ENCODE peak calls at places on chromosomes 13 and 19, in four cellular contexts. A, C, O and H are unnamed samples. For H3K79me1, the result is how much of the 10 kb centered on the place peaks cover.

GRCh38 chr13:38879278-38879677 is 111.4 kb downstream of the STOML3 start:
- DNase-seq in A (no peak), C (no peak), O (no peak), H (no peak)

GRCh38 chr13:70668983-70669382 is 560.7 kb upstream of the KLHL1 start:
- DNase-seq in A (no peak), C (no peak), O (no peak), H (peak)

GRCh38 chr13:60227168-60227567 is 63.4 kb upstream of the DIAPH3 start:
- DNase-seq in A (no peak), C (no peak), O (no peak), H (no peak)

GRCh38 chr13:40666905-40667621 is 622 bp upstream of the FOXO1 start:
- DNase-seq in A (no peak), C (peak), O (peak), H (peak)

GRCh38 chr19:41328157-41328817 is 18.3 kb downstream of the CCDC97 start:
- DNase-seq in A (peak), C (no peak), O (no peak), H (no peak)

GRCh38 chr19:51784922-51785690 is 9.9 kb upstream of the FPR3 start:
- DNase-seq in A (no peak), C (no peak), O (no peak), H (peak)

GRCh38 chr19:8513687-8514504 is at the start of gene ZNF414:
- DNase-seq in A (peak), C (peak), O (peak), H (peak)

GRCh38 chr13:41178040-41178439 is 16.3 kb downstream of the KBTBD7 start:
- DNase-seq in A (peak), C (no peak), O (no peak), H (no peak)

GRCh38 chr19:6020166-6020967 is 42.4 kb upstream of the RANBP3 start:
- DNase-seq in A (no peak), C (no peak), O (no peak), H (no peak)

GRCh38 chr13:84973661-84974060 is 825.6 kb downstream of the SLITRK6 start:
- DNase-seq in A (no peak), C (no peak), O (peak), H (no peak)

GRCh38 chr13:37618554-37618953 is 20.0 kb upstream of the POSTN start:
- DNase-seq in A (peak), C (no peak), O (no peak), H (peak)

GRCh38 chr13:80362488-80362887 is 21.6 kb upstream of the SPRY2 start:
- DNase-seq in A (no peak), C (no peak), O (no peak), H (no peak)

GRCh38 chr13:98171806-98172569 is 5.1 kb downstream of the RNF113B start:
- DNase-seq in A (peak), C (no peak), O (no peak), H (no peak)

GRCh38 chr13:21310220-21310619 is 133.8 kb downstream of the MRPL57 start:
- DNase-seq in A (no peak), C (no peak), O (no peak), H (peak)

GRCh38 chr13:73633817-73634449 is 500.3 kb downstream of the KLF12 start:
- DNase-seq in A (no peak), C (no peak), O (no peak), H (no peak)

GRCh38 chr19:17243340-17243853 is 2.3 kb downstream of the NR2F6 start:
- DNase-seq in A (no peak), C (no peak), O (no peak), H (no peak)

GRCh38 chr19:39563408-39563807 is 23.4 kb upstream of the EID2 start:
- DNase-seq in A (peak), C (no peak), O (no peak), H (no peak)

GRCh38 chr19:31174948-31175347 is 174.3 kb downstream of the TSHZ3 start:
- DNase-seq in A (no peak), C (no peak), O (no peak), H (no peak)

GRCh38 chr19:46068345-46069258 is 27.8 kb upstream of the IGFL4 start:
- DNase-seq in A (peak), C (no peak), O (no peak), H (peak)

GRCh38 chr13:33787051-33787591 is 30.8 kb upstream of the RFC3 start:
- DNase-seq in A (no peak), C (no peak), O (no peak), H (peak)

GRCh38 chr19:54271106-54271505 is 9.8 kb downstream of the LILRB2 start:
- DNase-seq in A (no peak), C (peak), O (no peak), H (peak)

GRCh38 chr13:36712785-36713184 is 39.0 kb downstream of the SERTM1 start:
- DNase-seq in A (peak), C (no peak), O (no peak), H (no peak)

GRCh38 chr19:36488118-36488815 is 1.1 kb downstream of the ZNF566 start:
- DNase-seq in A (peak), C (no peak), O (no peak), H (no peak)

GRCh38 chr19:48556825-48557224 is 4.9 kb downstream of the SULT2B1 start:
- DNase-seq in A (no peak), C (no peak), O (no peak), H (no peak)

GRCh38 chr19:17775991-17776803 is 18.7 kb upstream of the B3GNT3 start:
- DNase-seq in A (peak), C (no peak), O (no peak), H (no peak)

GRCh38 chr13:114013952-114014629 is 40.2 kb upstream of the C13orf46 start:
- DNase-seq in A (no peak), C (no peak), O (no peak), H (no peak)

GRCh38 chr13:114015111-114015551 is 41.3 kb upstream of the C13orf46 start:
- DNase-seq in A (no peak), C (no peak), O (no peak), H (no peak)

GRCh38 chr13:114012921-114013320 is 39.0 kb upstream of the C13orf46 start:
- DNase-seq in A (no peak), C (no peak), O (no peak), H (no peak)

GRCh38 chr13:114012141-114012540 is 38.3 kb upstream of the C13orf46 start:
- DNase-seq in A (no peak), C (no peak), O (no peak), H (no peak)

GRCh38 chr13:114013336-114013735 is 39.5 kb upstream of the C13orf46 start:
- DNase-seq in A (no peak), C (no peak), O (no peak), H (no peak)
- H3K79me1 ChIP-seq in A (half or more), C (under half), O (under half), H (under half)

GRCh38 chr19:27966390-27966816 is 1246.5 kb downstream of the UQCRFS1 start:
- DNase-seq in A (no peak), C (no peak), O (no peak), H (peak)
- H3K79me1 ChIP-seq in A (under half), C (under half), O (under half), H (under half)

GRCh38 chr13:29383476-29383875 is 212.0 kb downstream of the SLC7A1 start:
- DNase-seq in A (no peak), C (no peak), O (no peak), H (no peak)

GRCh38 chr13:29382021-29382420 is 213.5 kb downstream of the SLC7A1 start:
- DNase-seq in A (no peak), C (no peak), O (no peak), H (no peak)

GRCh38 chr13:29386246-29386645 is 209.2 kb downstream of the SLC7A1 start:
- DNase-seq in A (no peak), C (no peak), O (no peak), H (no peak)

GRCh38 chr13:29379281-29379680 is 216.2 kb downstream of the SLC7A1 start:
- DNase-seq in A (no peak), C (no peak), O (no peak), H (no peak)

GRCh38 chr13:29384466-29384865 is 211.0 kb downstream of the SLC7A1 start:
- DNase-seq in A (no peak), C (no peak), O (no peak), H (no peak)
- H3K79me1 ChIP-seq in A (under half), C (under half), O (under half), H (under half)

DNA sequence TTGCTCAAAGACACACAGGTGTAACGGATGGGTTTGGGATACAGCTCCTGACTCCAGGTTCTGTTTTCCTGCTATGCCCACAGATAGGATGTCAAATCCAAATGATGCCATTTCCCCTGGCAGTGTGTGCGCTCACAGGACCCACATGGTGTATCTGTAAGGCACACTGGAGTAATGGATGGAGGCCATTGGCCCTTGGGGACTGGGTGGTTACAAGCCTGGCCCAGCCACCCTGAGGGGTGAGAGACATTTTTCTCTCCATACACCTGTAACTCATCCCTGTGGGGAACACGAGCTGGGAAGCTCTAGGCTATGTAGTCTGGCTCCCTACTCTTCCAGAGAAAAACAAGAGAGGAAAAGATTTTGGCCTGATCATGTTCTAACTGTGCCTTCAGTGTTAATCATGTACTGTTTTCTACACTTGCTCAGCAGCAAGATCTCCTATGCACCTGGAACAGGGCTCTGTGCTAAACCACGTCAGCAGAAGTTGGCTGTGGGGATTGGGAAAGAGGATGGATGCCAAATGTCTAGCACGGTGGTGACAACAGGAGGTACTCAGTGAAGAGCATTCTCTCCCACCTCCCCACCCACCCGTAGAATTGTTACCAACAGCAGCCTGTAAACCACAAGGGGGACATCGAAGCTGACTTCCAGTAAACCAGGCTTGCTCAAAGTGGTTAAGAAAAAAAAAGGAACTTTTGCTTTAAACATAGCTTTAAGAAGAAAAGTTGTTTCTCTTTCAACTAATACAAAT is 237.0 kb downstream of the LACC1 start:
- DNase-seq in A (peak), C (peak), O (no peak), H (no peak)
- H3K79me1 ChIP-seq in A (under half), C (under half), O (under half), H (under half)

GRCh38 chr13:105345116-105345515 is 1190.3 kb downstream of the EFNB2 start:
- DNase-seq in A (no peak), C (no peak), O (no peak), H (no peak)
- H3K79me1 ChIP-seq in A (under half), C (under half), O (under half), H (under half)

GRCh38 chr19:887599-887998 is 5.4 kb downstream of the MED16 start:
- DNase-seq in A (no peak), C (no peak), O (no peak), H (no peak)

GRCh38 chr19:883661-884211 is 9.3 kb downstream of the MED16 start:
- DNase-seq in A (no peak), C (no peak), O (no peak), H (peak)

GRCh38 chr19:884420-885211 is 8.4 kb downstream of the MED16 start:
- DNase-seq in A (no peak), C (no peak), O (no peak), H (peak)

GRCh38 chr19:887072-887471 is 5.9 kb downstream of the MED16 start:
- DNase-seq in A (peak), C (no peak), O (no peak), H (no peak)

GRCh38 chr19:885536-886224 is 7.3 kb downstream of the MED16 start:
- DNase-seq in A (no peak), C (no peak), O (no peak), H (no peak)
- H3K79me1 ChIP-seq in A (under half), C (under half), O (under half), H (under half)